ENCODE peak calls at places on chromosomes 16 and 17, in five cellular contexts. X, W, P, U and T are unnamed samples.

GRCh38 chr16:77856455-77857138 is 68.2 kb downstream of the VAT1L start:
- DNase-seq in X (no peak), W (no peak), P (no peak), U (no peak), T (peak; percentile 30)

GRCh38 chr17:6936370-6937028 is 59.4 kb upstream of the ALOX12 start:
- DNase-seq in X (no peak), W (no peak), P (no peak), U (no peak), T (peak; percentile 34)

GRCh38 chr17:66716236-66717026 is 118.5 kb upstream of the CACNG5 start:
- DNase-seq in X (no peak), W (no peak), P (no peak), U (no peak), T (no peak)

GRCh38 chr17:6269474-6269873 is 165.4 kb downstream of the AIPL1 start:
- DNase-seq in X (no peak), W (no peak), P (peak; percentile 22), U (no peak), T (peak; percentile 59)

GRCh38 chr17:57553991-57554825 is 190.9 kb downstream of the CCDC182 start:
- DNase-seq in X (no peak), W (no peak), P (no peak), U (no peak), T (peak; percentile 73)

GRCh38 chr17:55652825-55653224 is 69.8 kb downstream of the TMEM100 start:
- DNase-seq in X (no peak), W (no peak), P (no peak), U (no peak), T (no peak)

GRCh38 chr17:13544292-13544691 is 57.4 kb downstream of the HS3ST3A1 start:
- DNase-seq in X (no peak), W (no peak), P (no peak), U (no peak), T (no peak)

GRCh38 chr16:63650550-63650949 is 1471.3 kb downstream of the CDH11 start:
- DNase-seq in X (no peak), W (no peak), P (no peak), U (no peak), T (no peak)

GRCh38 chr16:65667013-65667578 is 545.2 kb upstream of the CDH11 start:
- DNase-seq in X (no peak), W (no peak), P (no peak), U (no peak), T (peak; percentile 32)

GRCh38 chr16:58462997-58463891 is 36.7 kb upstream of the NDRG4 start:
- DNase-seq in X (no peak), W (no peak), P (peak; percentile 59), U (no peak), T (peak; percentile 88)

GRCh38 chr16:70685061-70685937 is 554 bp downstream of the MTSS2 start:
- DNase-seq in X (no peak), W (no peak), P (no peak), U (no peak), T (peak; percentile 82)

GRCh38 chr16:30896203-30896889 is at the start of gene CTF1:
- DNase-seq in X (peak; percentile 69), W (no peak), P (peak; percentile 83), U (no peak), T (peak; percentile 94)

GRCh38 chr17:57783338-57783742 is 38.2 kb upstream of the CCDC182 start:
- DNase-seq in X (peak; percentile 62), W (no peak), P (peak; percentile 70), U (peak; percentile 58), T (peak; percentile 96)

GRCh38 chr17:4520060-4520880 is 21.6 kb downstream of the SPNS2 start:
- DNase-seq in X (no peak), W (no peak), P (no peak), U (no peak), T (no peak)

GRCh38 chr17:63116967-63117366 is 150.9 kb downstream of the TANC2 start:
- DNase-seq in X (peak; percentile 49), W (no peak), P (no peak), U (no peak), T (peak; percentile 10)

GRCh38 chr17:2634361-2634960 is 41.0 kb downstream of the PAFAH1B1 start:
- DNase-seq in X (peak; percentile 24), W (no peak), P (no peak), U (no peak), T (no peak)

GRCh38 chr17:65914784-65915342 is 277.1 kb downstream of the CEP112 start:
- DNase-seq in X (no peak), W (peak; percentile 81), P (no peak), U (no peak), T (no peak)

GRCh38 chr17:44191941-44192496 is 5.2 kb downstream of the TMUB2 start:
- DNase-seq in X (no peak), W (no peak), P (no peak), U (no peak), T (peak; percentile 83)

GRCh38 chr17:53004902-53005301 is 817.8 kb upstream of the KIF2B start:
- DNase-seq in X (no peak), W (no peak), P (no peak), U (no peak), T (no peak)

GRCh38 chr17:73933164-73933766 is 270.2 kb upstream of the RPL38 start:
- DNase-seq in X (no peak), W (no peak), P (no peak), U (no peak), T (no peak)

GRCh38 chr17:35788504-35788998 is 6.9 kb downstream of the MMP28 start:
- DNase-seq in X (no peak), W (no peak), P (no peak), U (no peak), T (no peak)

GRCh38 chr17:64531955-64532371 is 25.2 kb downstream of the CEP95 start:
- DNase-seq in X (no peak), W (no peak), P (no peak), U (no peak), T (no peak)

GRCh38 chr16:50613281-50613991 is 65.2 kb downstream of the NKD1 start:
- DNase-seq in X (no peak), W (no peak), P (no peak), U (no peak), T (no peak)

GRCh38 chr16:4795181-4795827 is at the start of gene SMIM22:
- DNase-seq in X (peak; percentile 87), W (no peak), P (no peak), U (no peak), T (no peak)
- H3K4me3 ChIP-seq in X (peak within 1 kb of the TSS; percentile 7), W (no peak within 1 kb of the TSS), P (no peak within 1 kb of the TSS), U (no peak within 1 kb of the TSS), T (no peak within 1 kb of the TSS)

GRCh38 chr16:47096297-47096696 is 47.4 kb downstream of the NETO2 start:
- DNase-seq in X (no peak), W (no peak), P (no peak), U (no peak), T (no peak)
- H3K4me3 ChIP-seq in X (no peak overlapping the region), W (no peak overlapping the region), P (no peak overlapping the region), U (no peak overlapping the region), T (no peak overlapping the region)

GRCh38 chr16:27202923-27203428 is 350 bp upstream of the KDM8 start:
- DNase-seq in X (no peak), W (no peak), P (no peak), U (no peak), T (no peak)
- H3K4me3 ChIP-seq in X (peak overlapping the region; percentile 20), W (peak overlapping the region; percentile 71), P (peak overlapping the region; percentile 83), U (peak overlapping the region; percentile 79), T (peak overlapping the region; percentile 87)

GRCh38 chr17:82732118-82732743 is 3.2 kb upstream of the FN3K start:
- DNase-seq in X (no peak), W (no peak), P (no peak), U (no peak), T (peak; percentile 20)
- H3K4me3 ChIP-seq in X (no peak overlapping the region), W (no peak overlapping the region), P (no peak overlapping the region), U (no peak overlapping the region), T (no peak overlapping the region)

DNA sequence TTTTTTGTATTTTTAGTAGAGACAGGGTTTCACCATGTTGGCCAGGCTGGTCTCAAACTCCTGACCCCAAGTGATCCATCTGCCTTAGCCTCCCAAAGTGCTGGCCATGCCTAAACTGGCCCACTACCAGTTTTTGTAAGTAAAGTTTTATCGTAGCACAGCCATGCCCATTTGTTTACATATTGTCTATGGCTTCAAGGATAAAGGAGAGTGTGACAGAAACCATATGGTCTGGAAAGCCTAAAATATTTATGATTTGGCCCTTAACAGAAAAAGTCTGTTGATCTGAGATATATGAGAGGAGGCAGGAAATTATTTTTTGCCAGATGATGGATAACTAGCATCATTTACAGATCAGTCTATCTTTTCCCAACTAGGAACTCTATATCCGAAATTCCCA is 4.5 kb downstream of the AKAP10 start:
- DNase-seq in X (no peak), W (no peak), P (no peak), U (no peak), T (no peak)
- H3K4me3 ChIP-seq in X (no peak overlapping the region), W (no peak overlapping the region), P (no peak overlapping the region), U (no peak overlapping the region), T (no peak overlapping the region)

GRCh38 chr16:68367891-68368601 is 57.2 kb downstream of the PRMT7 start:
- DNase-seq in X (no peak), W (no peak), P (no peak), U (no peak), T (no peak)

GRCh38 chr16:68370221-68370920 is 59.6 kb downstream of the PRMT7 start:
- DNase-seq in X (no peak), W (no peak), P (no peak), U (no peak), T (no peak)

GRCh38 chr16:68368602-68368944 is 57.8 kb downstream of the PRMT7 start:
- DNase-seq in X (no peak), W (no peak), P (no peak), U (no peak), T (peak; percentile 80)

GRCh38 chr16:68369697-68370096 is 58.9 kb downstream of the PRMT7 start:
- DNase-seq in X (no peak), W (peak; percentile 75), P (no peak), U (no peak), T (no peak)

DNA sequence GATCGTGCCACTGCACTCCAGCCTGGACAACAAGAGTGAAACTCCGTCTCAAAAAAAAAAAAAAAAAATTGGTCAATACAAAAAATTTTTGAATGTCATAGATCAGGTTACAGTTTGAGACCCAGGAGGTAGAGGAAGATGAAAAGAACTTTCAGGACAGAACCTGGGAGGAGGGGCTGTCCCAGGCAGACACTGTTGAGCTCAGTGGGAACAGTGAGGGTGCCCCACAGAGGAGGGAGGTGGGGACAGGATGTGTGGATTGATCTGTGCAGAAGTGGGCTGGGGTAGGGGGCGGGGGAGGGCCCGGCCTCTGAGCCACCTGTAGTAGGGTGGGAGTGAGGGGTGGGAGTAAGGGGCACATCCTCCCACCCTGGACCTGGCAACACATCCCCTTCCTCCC is 58.3 kb downstream of the PRMT7 start:
- DNase-seq in X (no peak), W (no peak), P (no peak), U (no peak), T (no peak)
- H3K4me3 ChIP-seq in X (no peak overlapping the region), W (peak overlapping the region; percentile 14), P (no peak overlapping the region), U (no peak overlapping the region), T (no peak overlapping the region)

DNA sequence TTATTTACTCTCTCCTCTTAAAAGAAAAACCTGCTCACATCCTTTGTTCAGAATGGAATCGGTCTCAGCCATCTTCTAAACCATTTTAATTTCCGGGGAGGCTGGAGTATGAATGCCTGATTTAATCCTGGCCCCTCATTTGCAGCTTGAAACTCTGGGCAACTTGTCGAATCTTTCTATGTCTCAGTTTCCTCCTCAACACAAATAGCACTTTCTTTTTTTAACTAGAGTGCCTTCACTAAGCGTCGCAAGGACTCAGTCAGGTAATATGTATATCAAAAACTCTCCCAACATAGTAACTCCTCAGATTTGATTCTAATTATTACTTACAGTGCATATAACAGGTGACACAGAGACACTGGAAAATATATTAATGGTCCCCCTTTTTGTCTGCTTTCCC is 18.5 kb downstream of the SNN start:
- DNase-seq in X (no peak), W (no peak), P (no peak), U (no peak), T (no peak)
- H3K4me3 ChIP-seq in X (no peak overlapping the region), W (no peak overlapping the region), P (no peak overlapping the region), U (no peak overlapping the region), T (no peak overlapping the region)

GRCh38 chr17:81340606-81341346 is 45.7 kb upstream of the SLC38A10 start:
- DNase-seq in X (peak; percentile 77), W (no peak), P (no peak), U (no peak), T (peak; percentile 75)
- H3K4me3 ChIP-seq in X (peak overlapping the region; percentile 2), W (no peak overlapping the region), P (peak overlapping the region; percentile 77), U (no peak overlapping the region), T (peak overlapping the region; percentile 84)